ENCODE peak calls at places on chromosomes 3 and 15, in nine cellular contexts. L is amygdala, I is SW 1271, Z is GM23248, K is fibroblast of villous mesenchyme, S is sciatic nerve, U is fibroblast of pulmonary artery, H is BE2C, B is coronary artery. D is an unnamed sample.

GRCh38 chr3:19899264-19899663 is 34.8 kb downstream of the EFHB start:
- DNase-seq in U (no peak), K (no peak), H (no peak), B (no peak), Z (no peak), S (no peak), I (no peak), L (no peak), D (no peak)

GRCh38 chr3:133988631-133989161 is 41.0 kb downstream of the SLCO2A1 start:
- DNase-seq in B (no peak), S (peak; percentile 21), H (no peak), K (no peak), I (no peak), L (no peak), U (no peak), Z (no peak), D (no peak)

GRCh38 chr15:39828374-39828931 is 45.8 kb upstream of the FSIP1 start:
- DNase-seq in L (no peak), B (no peak), I (no peak), H (peak; percentile 53), S (no peak), Z (peak; percentile 16), U (peak; percentile 60), K (peak; percentile 87), D (no peak)

GRCh38 chr15:26891448-26891881 is 24.6 kb downstream of the GABRA5 start:
- DNase-seq in U (peak; percentile 71), I (no peak), Z (peak; percentile 77), L (peak; percentile 52), S (peak; percentile 82), K (peak; percentile 29), H (peak; percentile 87), B (no peak), D (peak; percentile 89)

GRCh38 chr3:43291546-43291945 is 5.2 kb downstream of the SNRK start:
- DNase-seq in K (peak; percentile 20), H (no peak), U (no peak), B (no peak), S (no peak), L (no peak), Z (no peak), I (no peak), D (no peak)

GRCh38 chr15:22988811-22989210 is 8.6 kb upstream of the CYFIP1 start:
- DNase-seq in S (peak; percentile 14), B (no peak), U (no peak), L (no peak), Z (no peak), H (no peak), I (no peak), K (no peak), D (peak; percentile 10)

GRCh38 chr3:55899887-55900286 is 412.8 kb upstream of the WNT5A start:
- DNase-seq in I (no peak), Z (no peak), K (no peak), U (no peak), L (no peak), S (no peak), B (no peak), H (peak; percentile 3), D (no peak)

GRCh38 chr3:64345351-64345750 is 120.1 kb upstream of the PRICKLE2 start:
- DNase-seq in K (peak; percentile 94), U (peak; percentile 96), I (no peak), L (no peak), H (no peak), S (no peak), B (no peak), Z (peak; percentile 95), D (no peak)

GRCh38 chr3:120848503-120848902 is 59.5 kb upstream of the STXBP5L start:
- DNase-seq in K (no peak), S (no peak), U (no peak), I (no peak), Z (no peak), L (no peak), H (no peak), B (no peak), D (no peak)

GRCh38 chr3:196688349-196688748 is 23.7 kb downstream of the CEP19 start:
- DNase-seq in I (no peak), U (peak; percentile 99), B (no peak), H (peak; percentile 29), Z (peak; percentile 96), K (peak; percentile 89), S (no peak), L (peak; percentile 4), D (peak; percentile 88)

GRCh38 chr15:74040115-74040850 is 42.1 kb downstream of the GOLGA6A start:
- DNase-seq in Z (peak; percentile 98), H (no peak), K (peak; percentile 97), B (peak; percentile 91), L (no peak), U (peak; percentile 98), I (no peak), S (peak; percentile 78), D (no peak)

GRCh38 chr15:64426845-64427465 is 33.4 kb upstream of the ZNF609 start:
- DNase-seq in B (no peak), I (no peak), S (no peak), K (peak; percentile 61), H (no peak), L (no peak), Z (peak; percentile 51), U (peak; percentile 76), D (no peak)

GRCh38 chr15:84570164-84570692 is 30.6 kb upstream of the ZSCAN2 start:
- DNase-seq in H (peak; percentile 44), L (no peak), I (no peak), Z (peak; percentile 76), K (peak; percentile 27), B (peak; percentile 81), U (peak; percentile 27), S (peak; percentile 79), D (peak; percentile 57)

GRCh38 chr3:126476166-126476975 is 680 bp upstream of the ZXDC start:
- DNase-seq in Z (peak; percentile 62), H (peak; percentile 28), S (peak; percentile 82), K (no peak), L (no peak), I (no peak), U (peak; percentile 39), B (peak; percentile 87), D (peak; percentile 95)

GRCh38 chr3:117885046-117885445 is 1149.6 kb downstream of the IGSF11 start:
- DNase-seq in Z (no peak), B (no peak), H (no peak), L (no peak), I (no peak), K (no peak), S (no peak), U (peak; percentile 31), D (no peak)

GRCh38 chr3:118806423-118806822 is 228.2 kb downstream of the IGSF11 start:
- DNase-seq in U (no peak), L (no peak), I (no peak), H (no peak), Z (no peak), K (no peak), S (no peak), B (no peak), D (no peak)